ENCODE peak calls at places on chromosome 19, in six cellular contexts. One of them, this sample, is unnamed.

GRCh38 chr19:10961073-10961762 is 388 bp downstream of the SMARCA4 start:
- DNase-seq in brain microvascular endothelial cell: peak; percentile 12
- DNase-seq in AG04450: no peak
- DNase-seq in NCI-H510A treated with DMSO at 0.1 percent for 48 hours: peak; percentile 28
- DNase-seq in PC-3: peak; percentile 35
- DNase-seq in cardiac fibroblast: peak; percentile 32
- DNase-seq in this sample: no peak

GRCh38 chr19:23203841-23204344 is 46.3 kb downstream of the ZNF724 start:
- DNase-seq in brain microvascular endothelial cell: no peak
- DNase-seq in AG04450: no peak
- DNase-seq in NCI-H510A treated with DMSO at 0.1 percent for 48 hours: no peak
- DNase-seq in PC-3: no peak
- DNase-seq in cardiac fibroblast: peak; percentile 1
- DNase-seq in this sample: no peak

GRCh38 chr19:47756953-47757608 is 11.7 kb downstream of the NOP53 start:
- DNase-seq in brain microvascular endothelial cell: no peak
- DNase-seq in AG04450: no peak
- DNase-seq in NCI-H510A treated with DMSO at 0.1 percent for 48 hours: no peak
- DNase-seq in PC-3: no peak
- DNase-seq in cardiac fibroblast: no peak
- DNase-seq in this sample: no peak

GRCh38 chr19:3849787-3850186 is 19.1 kb downstream of the ZFR2 start:
- DNase-seq in brain microvascular endothelial cell: no peak
- DNase-seq in AG04450: no peak
- DNase-seq in NCI-H510A treated with DMSO at 0.1 percent for 48 hours: no peak
- DNase-seq in PC-3: no peak
- DNase-seq in cardiac fibroblast: no peak
- DNase-seq in this sample: no peak

GRCh38 chr19:4206818-4207484 is 22.4 kb upstream of the EBI3 start:
- DNase-seq in brain microvascular endothelial cell: no peak
- DNase-seq in AG04450: no peak
- DNase-seq in NCI-H510A treated with DMSO at 0.1 percent for 48 hours: peak; percentile 39
- DNase-seq in PC-3: no peak
- DNase-seq in cardiac fibroblast: peak; percentile 68
- DNase-seq in this sample: no peak

GRCh38 chr19:49019242-49019932 is 2.5 kb upstream of the LHB start:
- DNase-seq in brain microvascular endothelial cell: peak; percentile 22
- DNase-seq in AG04450: no peak
- DNase-seq in NCI-H510A treated with DMSO at 0.1 percent for 48 hours: no peak
- DNase-seq in PC-3: peak; percentile 55
- DNase-seq in cardiac fibroblast: peak; percentile 45
- DNase-seq in this sample: no peak

GRCh38 chr19:41935781-41936415 is 7.6 kb upstream of the ERFL start:
- DNase-seq in brain microvascular endothelial cell: no peak
- DNase-seq in AG04450: no peak
- DNase-seq in NCI-H510A treated with DMSO at 0.1 percent for 48 hours: no peak
- DNase-seq in PC-3: no peak
- DNase-seq in cardiac fibroblast: no peak
- DNase-seq in this sample: no peak

GRCh38 chr19:29409121-29409862 is 116.5 kb upstream of the VSTM2B start:
- DNase-seq in brain microvascular endothelial cell: no peak
- DNase-seq in AG04450: no peak
- DNase-seq in NCI-H510A treated with DMSO at 0.1 percent for 48 hours: no peak
- DNase-seq in PC-3: no peak
- DNase-seq in cardiac fibroblast: no peak
- DNase-seq in this sample: no peak

GRCh38 chr19:17121736-17122293 is 46.2 kb downstream of the MYO9B start:
- DNase-seq in brain microvascular endothelial cell: peak; percentile 45
- DNase-seq in AG04450: no peak
- DNase-seq in NCI-H510A treated with DMSO at 0.1 percent for 48 hours: no peak
- DNase-seq in PC-3: no peak
- DNase-seq in cardiac fibroblast: no peak
- DNase-seq in this sample: peak; percentile 50

GRCh38 chr19:47475460-47475859 is 3.8 kb upstream of the SLC8A2 start:
- DNase-seq in brain microvascular endothelial cell: no peak
- DNase-seq in AG04450: no peak
- DNase-seq in NCI-H510A treated with DMSO at 0.1 percent for 48 hours: no peak
- DNase-seq in PC-3: no peak
- DNase-seq in cardiac fibroblast: no peak
- DNase-seq in this sample: no peak

GRCh38 chr19:50658438-50659317 is 9.4 kb downstream of the C19orf81 start:
- DNase-seq in brain microvascular endothelial cell: peak; percentile 29
- DNase-seq in AG04450: no peak
- DNase-seq in NCI-H510A treated with DMSO at 0.1 percent for 48 hours: no peak
- DNase-seq in PC-3: peak; percentile 92
- DNase-seq in cardiac fibroblast: peak; percentile 46
- DNase-seq in this sample: no peak

GRCh38 chr19:49359851-49360845 is 2.1 kb downstream of the TEAD2 start:
- DNase-seq in brain microvascular endothelial cell: no peak
- DNase-seq in AG04450: no peak
- DNase-seq in NCI-H510A treated with DMSO at 0.1 percent for 48 hours: no peak
- DNase-seq in PC-3: no peak
- DNase-seq in cardiac fibroblast: no peak
- DNase-seq in this sample: no peak

GRCh38 chr19:49355890-49356289 is 6.3 kb downstream of the TEAD2 start:
- DNase-seq in brain microvascular endothelial cell: no peak
- DNase-seq in AG04450: no peak
- DNase-seq in NCI-H510A treated with DMSO at 0.1 percent for 48 hours: no peak
- DNase-seq in PC-3: no peak
- DNase-seq in cardiac fibroblast: peak; percentile 50
- DNase-seq in this sample: no peak

GRCh38 chr19:46574533-46574932 is 26.6 kb upstream of the CALM3 start:
- DNase-seq in brain microvascular endothelial cell: no peak
- DNase-seq in AG04450: no peak
- DNase-seq in NCI-H510A treated with DMSO at 0.1 percent for 48 hours: no peak
- DNase-seq in PC-3: no peak
- DNase-seq in cardiac fibroblast: no peak
- DNase-seq in this sample: no peak

GRCh38 chr19:2084993-2085720 is 11.0 kb downstream of the MOB3A start:
- DNase-seq in brain microvascular endothelial cell: no peak
- DNase-seq in AG04450: no peak
- DNase-seq in NCI-H510A treated with DMSO at 0.1 percent for 48 hours: no peak
- DNase-seq in PC-3: peak; percentile 59
- DNase-seq in cardiac fibroblast: peak; percentile 64
- DNase-seq in this sample: peak; percentile 97

GRCh38 chr19:10898633-10899032 is 27.3 kb downstream of the CARM1 start:
- DNase-seq in brain microvascular endothelial cell: no peak
- DNase-seq in AG04450: no peak
- DNase-seq in NCI-H510A treated with DMSO at 0.1 percent for 48 hours: no peak
- DNase-seq in PC-3: no peak
- DNase-seq in cardiac fibroblast: no peak
- DNase-seq in this sample: no peak

GRCh38 chr19:13841339-13842293 is 35.3 kb upstream of the NANOS3 start:
- DNase-seq in brain microvascular endothelial cell: no peak
- DNase-seq in AG04450: no peak
- DNase-seq in NCI-H510A treated with DMSO at 0.1 percent for 48 hours: no peak
- DNase-seq in PC-3: peak; percentile 57
- DNase-seq in cardiac fibroblast: peak; percentile 53
- DNase-seq in this sample: no peak

GRCh38 chr19:29514525-29515232 is 11.1 kb upstream of the VSTM2B start:
- DNase-seq in brain microvascular endothelial cell: no peak
- DNase-seq in AG04450: no peak
- DNase-seq in NCI-H510A treated with DMSO at 0.1 percent for 48 hours: no peak
- DNase-seq in PC-3: no peak
- DNase-seq in cardiac fibroblast: no peak
- DNase-seq in this sample: no peak

GRCh38 chr19:48390188-48391099 is 907 bp downstream of the KDELR1 start:
- DNase-seq in brain microvascular endothelial cell: peak; percentile 54
- DNase-seq in AG04450: no peak
- DNase-seq in NCI-H510A treated with DMSO at 0.1 percent for 48 hours: no peak
- DNase-seq in PC-3: no peak
- DNase-seq in cardiac fibroblast: peak; percentile 66
- DNase-seq in this sample: no peak

GRCh38 chr19:38429055-38429810 is 3.2 kb upstream of the RASGRP4 start:
- DNase-seq in brain microvascular endothelial cell: no peak
- DNase-seq in AG04450: no peak
- DNase-seq in NCI-H510A treated with DMSO at 0.1 percent for 48 hours: no peak
- DNase-seq in PC-3: no peak
- DNase-seq in cardiac fibroblast: no peak
- DNase-seq in this sample: no peak

GRCh38 chr19:34577531-34578101 is 96.1 kb downstream of the WTIP start:
- DNase-seq in brain microvascular endothelial cell: no peak
- DNase-seq in AG04450: no peak
- DNase-seq in NCI-H510A treated with DMSO at 0.1 percent for 48 hours: no peak
- DNase-seq in PC-3: no peak
- DNase-seq in cardiac fibroblast: no peak
- DNase-seq in this sample: no peak

GRCh38 chr19:49643466-49643865 is 1.5 kb downstream of the SCAF1 start:
- DNase-seq in brain microvascular endothelial cell: no peak
- DNase-seq in AG04450: no peak
- DNase-seq in NCI-H510A treated with DMSO at 0.1 percent for 48 hours: no peak
- DNase-seq in PC-3: no peak
- DNase-seq in cardiac fibroblast: no peak
- DNase-seq in this sample: no peak

GRCh38 chr19:3211191-3211590 is 13.3 kb upstream of the CELF5 start:
- DNase-seq in brain microvascular endothelial cell: no peak
- DNase-seq in AG04450: no peak
- DNase-seq in NCI-H510A treated with DMSO at 0.1 percent for 48 hours: no peak
- DNase-seq in PC-3: no peak
- DNase-seq in cardiac fibroblast: no peak
- DNase-seq in this sample: no peak

GRCh38 chr19:17526922-17527321 is 15.5 kb downstream of the PGLS start:
- DNase-seq in brain microvascular endothelial cell: no peak
- DNase-seq in AG04450: no peak
- DNase-seq in NCI-H510A treated with DMSO at 0.1 percent for 48 hours: no peak
- DNase-seq in PC-3: no peak
- DNase-seq in cardiac fibroblast: no peak
- DNase-seq in this sample: no peak

GRCh38 chr19:39506944-39507714 is 7.8 kb upstream of the SELENOV start:
- DNase-seq in brain microvascular endothelial cell: peak; percentile 41
- DNase-seq in AG04450: no peak
- DNase-seq in NCI-H510A treated with DMSO at 0.1 percent for 48 hours: peak; percentile 59
- DNase-seq in PC-3: peak; percentile 67
- DNase-seq in cardiac fibroblast: peak; percentile 60
- DNase-seq in this sample: peak; percentile 41

GRCh38 chr19:58182577-58182988 is 278 bp upstream of the ZNF274 start:
- DNase-seq in brain microvascular endothelial cell: peak; percentile 93
- DNase-seq in AG04450: no peak
- DNase-seq in NCI-H510A treated with DMSO at 0.1 percent for 48 hours: no peak
- DNase-seq in PC-3: no peak
- DNase-seq in cardiac fibroblast: no peak
- DNase-seq in this sample: no peak

This sample was measured in GM12864.